ENCODE peak calls at places on chromosomes 13 and 19, in six cellular contexts. L, R, Q, J, N and Y are unnamed samples.

GRCh38 chr19:18364826-18365528 is 21.0 kb upstream of the GDF15 start:
- DNase-seq in L (peak; percentile 79), R (peak; percentile 97), Q (peak; percentile 92), J (no peak), N (peak; percentile 100), Y (peak; percentile 84)

GRCh38 chr13:51192348-51192747 is 29.9 kb upstream of the FAM124A start:
- DNase-seq in L (no peak), R (no peak), Q (peak; percentile 30), J (no peak), N (no peak), Y (no peak)

GRCh38 chr19:4172861-4173473 is 9.4 kb downstream of the SIRT6 start:
- DNase-seq in L (peak; percentile 59), R (no peak), Q (peak; percentile 69), J (peak; percentile 92), N (no peak), Y (peak; percentile 52)

GRCh38 chr19:38644719-38645118 is 2.7 kb upstream of the ACTN4 start:
- DNase-seq in L (no peak), R (no peak), Q (no peak), J (no peak), N (no peak), Y (no peak)

GRCh38 chr13:46728777-46729176 is 68.2 kb downstream of the ESD start:
- DNase-seq in L (no peak), R (no peak), Q (peak; percentile 28), J (peak; percentile 29), N (no peak), Y (peak; percentile 22)

GRCh38 chr19:3094638-3095374 is 644 bp downstream of the GNA11 start:
- DNase-seq in L (peak; percentile 52), R (no peak), Q (peak; percentile 76), J (peak; percentile 56), N (no peak), Y (no peak)

GRCh38 chr13:106230450-106230849 is 305.0 kb downstream of the EFNB2 start:
- DNase-seq in L (no peak), R (peak; percentile 23), Q (peak; percentile 31), J (no peak), N (peak; percentile 59), Y (no peak)

GRCh38 chr13:60619461-60619860 is 222.4 kb downstream of the TDRD3 start:
- DNase-seq in L (no peak), R (no peak), Q (no peak), J (no peak), N (no peak), Y (no peak)

GRCh38 chr19:46903458-46903857 is 42.7 kb downstream of the ARHGAP35 start:
- DNase-seq in L (no peak), R (no peak), Q (no peak), J (no peak), N (no peak), Y (no peak)

GRCh38 chr19:1481893-1482360 is 2.9 kb upstream of the C19orf25 start:
- DNase-seq in L (no peak), R (no peak), Q (no peak), J (no peak), N (no peak), Y (no peak)

GRCh38 chr13:45339867-45340266 is 1.1 kb downstream of the TPT1 start:
- DNase-seq in L (no peak), R (no peak), Q (peak; percentile 20), J (no peak), N (no peak), Y (no peak)

GRCh38 chr13:31200636-31200970 is 828 bp downstream of the B3GLCT start:
- DNase-seq in L (peak; percentile 71), R (no peak), Q (no peak), J (peak; percentile 69), N (no peak), Y (peak; percentile 76)

GRCh38 chr19:21569497-21569870 is 64.1 kb downstream of the ZNF429 start:
- DNase-seq in L (peak; percentile 74), R (no peak), Q (peak; percentile 75), J (no peak), N (peak; percentile 46), Y (no peak)

GRCh38 chr19:21848706-21849105 is 12.7 kb upstream of the ZNF43 start:
- DNase-seq in L (no peak), R (peak; percentile 6), Q (no peak), J (no peak), N (peak; percentile 61), Y (no peak)

GRCh38 chr13:39418424-39418823 is 184.6 kb downstream of the LHFPL6 start:
- DNase-seq in L (no peak), R (no peak), Q (no peak), J (no peak), N (no peak), Y (no peak)

GRCh38 chr13:102373221-102373620 is 28.6 kb downstream of the FGF14 start:
- DNase-seq in L (no peak), R (no peak), Q (no peak), J (no peak), N (no peak), Y (no peak)

GRCh38 chr19:13849991-13850909 is 26.7 kb upstream of the NANOS3 start:
- DNase-seq in L (peak; percentile 92), R (no peak), Q (peak; percentile 89), J (peak; percentile 87), N (no peak), Y (peak; percentile 91)

GRCh38 chr19:4115050-4115817 is 8.7 kb downstream of the MAP2K2 start:
- DNase-seq in L (peak; percentile 69), R (no peak), Q (no peak), J (no peak), N (no peak), Y (no peak)

GRCh38 chr13:40662866-40663265 is 3.6 kb downstream of the FOXO1 start:
- DNase-seq in L (no peak), R (no peak), Q (no peak), J (peak; percentile 19), N (no peak), Y (no peak)

DNA sequence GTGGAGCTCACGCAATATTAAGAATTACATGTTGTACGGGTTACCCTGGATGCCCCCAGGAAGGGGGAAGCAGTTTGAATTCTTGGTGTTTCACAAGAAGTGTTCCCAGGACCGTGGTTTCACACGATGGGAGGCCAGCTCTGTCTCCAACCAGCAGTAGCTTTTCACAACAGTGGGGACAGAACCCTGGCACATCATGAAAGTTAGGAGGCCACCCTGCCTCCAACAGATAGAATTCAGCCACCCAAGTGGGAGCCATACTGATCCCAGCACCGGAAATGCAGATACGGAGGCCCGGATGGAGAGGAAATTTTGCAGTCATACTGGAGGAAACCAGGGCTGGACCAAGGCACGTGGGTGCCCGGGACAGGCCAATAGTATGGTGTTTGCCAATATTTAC is 8.8 kb downstream of the FLT1 start:
- DNase-seq in L (no peak), R (no peak), Q (no peak), J (no peak), N (no peak), Y (no peak)
- H3K27me3 ChIP-seq in L (no peaks in the 10 kb centered on the region), R (peaks cover 12% of the 10 kb centered on the region), Q (no peaks in the 10 kb centered on the region), J (peaks cover 11% of the 10 kb centered on the region), N (peaks cover 24% of the 10 kb centered on the region), Y (no peaks in the 10 kb centered on the region)

GRCh38 chr19:51639916-51640315 is 6.7 kb downstream of the SIGLEC14 start:
- DNase-seq in L (no peak), R (no peak), Q (no peak), J (no peak), N (no peak), Y (no peak)
- H3K27me3 ChIP-seq in L (no peaks in the 10 kb centered on the region), R (no peaks in the 10 kb centered on the region), Q (peaks cover 9% of the 10 kb centered on the region), J (no peaks in the 10 kb centered on the region), N (no peaks in the 10 kb centered on the region), Y (peaks cover 34% of the 10 kb centered on the region)

DNA sequence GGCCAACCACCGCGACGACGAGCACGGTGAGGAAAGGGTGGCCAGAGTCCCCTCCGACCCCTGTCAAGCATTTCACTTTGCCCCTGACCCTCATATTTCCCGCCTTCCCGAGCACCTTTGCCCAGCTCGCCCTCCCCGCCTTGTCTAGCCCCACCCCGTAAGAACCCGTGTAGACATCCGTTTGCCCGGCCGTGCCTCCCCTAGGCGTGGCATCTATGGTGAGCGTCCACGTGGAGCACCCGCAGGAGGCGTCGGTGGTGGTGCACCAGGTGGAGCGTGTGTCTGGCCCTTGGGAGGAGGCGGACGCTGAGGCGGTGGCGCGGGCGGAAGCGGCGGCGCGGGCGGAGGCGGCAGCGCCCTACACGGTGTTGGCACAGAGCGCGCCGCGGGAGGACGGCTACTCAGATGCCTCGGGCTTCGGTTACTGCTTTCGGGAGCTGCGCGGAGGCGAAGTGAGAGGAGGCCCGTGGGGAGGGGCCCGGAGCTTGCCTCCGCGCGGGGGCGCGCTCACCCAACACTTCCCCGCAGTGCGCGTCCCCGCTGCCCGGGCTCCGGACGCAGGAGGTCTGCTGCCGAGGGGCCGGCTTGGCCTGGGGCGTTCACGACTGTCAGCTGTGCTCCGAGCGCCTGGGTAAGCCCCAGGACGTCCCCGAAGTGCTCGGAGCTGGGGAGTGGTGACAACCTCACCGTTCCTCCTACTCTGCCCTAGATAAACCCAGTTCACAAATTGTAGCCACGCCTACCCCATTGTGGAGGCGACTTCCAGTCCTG is 4.2 kb downstream of the LTBP4 start:
- DNase-seq in L (peak; percentile 79), R (no peak), Q (peak; percentile 82), J (peak; percentile 79), N (peak; percentile 51), Y (peak; percentile 70)
- H3K27me3 ChIP-seq in L (no peaks in the 10 kb centered on the region), R (no peaks in the 10 kb centered on the region), Q (peaks cover 10% of the 10 kb centered on the region), J (peaks cover 84% of the 10 kb centered on the region), N (no peaks in the 10 kb centered on the region), Y (peaks cover 20% of the 10 kb centered on the region)

GRCh38 chr13:99663185-99663825 is 162.0 kb downstream of the TM9SF2 start:
- DNase-seq in L (no peak), R (no peak), Q (no peak), J (peak; percentile 24), N (no peak), Y (no peak)
- H3K27me3 ChIP-seq in L (no peaks in the 10 kb centered on the region), R (peaks cover 9% of the 10 kb centered on the region), Q (peaks cover 4% of the 10 kb centered on the region), J (no peaks in the 10 kb centered on the region), N (peaks cover 9% of the 10 kb centered on the region), Y (no peaks in the 10 kb centered on the region)

GRCh38 chr19:45591004-45591637 is 6.5 kb upstream of the OPA3 start:
- DNase-seq in L (no peak), R (no peak), Q (peak; percentile 34), J (peak; percentile 78), N (no peak), Y (peak; percentile 79)
- H3K27me3 ChIP-seq in L (no peaks in the 10 kb centered on the region), R (peaks cover 7% of the 10 kb centered on the region), Q (no peaks in the 10 kb centered on the region), J (peaks cover 49% of the 10 kb centered on the region), N (no peaks in the 10 kb centered on the region), Y (no peaks in the 10 kb centered on the region)

GRCh38 chr13:95552539-95553270 is at the start of gene CLDN10:
- DNase-seq in L (no peak), R (no peak), Q (no peak), J (peak; percentile 87), N (no peak), Y (no peak)
- H3K27me3 ChIP-seq in L (peaks cover 17% of the 10 kb centered on the region), R (peaks cover 62% of the 10 kb centered on the region), Q (peaks cover 85% of the 10 kb centered on the region), J (peaks cover 39% of the 10 kb centered on the region), N (peaks cover 47% of the 10 kb centered on the region), Y (no peaks in the 10 kb centered on the region)